ENCODE peak calls at places on chromosomes 2 and 18, in six cellular contexts. X is A673, I is endothelial cell of umbilical vein, Z is cardiac muscle cell, S is fibroblast of lung, Q is HCT116. D is an unnamed sample.

GRCh38 chr2:147164563-147164962 is 680.3 kb upstream of the ACVR2A start:
- DNase-seq in X (no peak), I (no peak), Z (no peak), S (no peak), Q (no peak), D (no peak)

GRCh38 chr2:46509804-46510203 is 30.4 kb downstream of the TMEM247 start:
- DNase-seq in X (no peak), I (no peak), Z (no peak), S (no peak), Q (no peak), D (no peak)

GRCh38 chr18:56672391-56672790 is 21.2 kb downstream of the WDR7 start:
- DNase-seq in X (no peak), I (peak; percentile 41), Z (no peak), S (no peak), Q (no peak), D (no peak)

GRCh38 chr18:10062941-10063300 is 149.1 kb downstream of the VAPA start:
- DNase-seq in X (no peak), I (no peak), Z (no peak), S (no peak), Q (no peak), D (no peak)

GRCh38 chr2:127386246-127386645 is 1.5 kb downstream of the MAP3K2 start:
- DNase-seq in X (no peak), I (no peak), Z (no peak), S (no peak), Q (no peak), D (no peak)

GRCh38 chr2:181943411-181944124 is 42.1 kb upstream of the PPP1R1C start:
- DNase-seq in X (no peak), I (no peak), Z (no peak), S (no peak), Q (no peak), D (no peak)

GRCh38 chr2:6072757-6073156 is 380.6 kb downstream of the SOX11 start:
- DNase-seq in X (no peak), I (no peak), Z (no peak), S (no peak), Q (no peak), D (no peak)

GRCh38 chr2:108587621-108588020 is 53.4 kb downstream of the LIMS1 start:
- DNase-seq in X (no peak), I (peak; percentile 90), Z (no peak), S (peak; percentile 95), Q (no peak), D (no peak)

GRCh38 chr2:149037851-149038250 is 648 bp upstream of the LYPD6B start:
- DNase-seq in X (no peak), I (no peak), Z (peak; percentile 44), S (no peak), Q (peak; percentile 27), D (no peak)

GRCh38 chr2:239926587-239927234 is 98.4 kb downstream of the NDUFA10 start:
- DNase-seq in X (peak; percentile 18), I (no peak), Z (no peak), S (peak; percentile 35), Q (no peak), D (no peak)

GRCh38 chr2:146123714-146124113 is 1603.8 kb upstream of the ZEB2 start:
- DNase-seq in X (no peak), I (no peak), Z (no peak), S (peak; percentile 65), Q (no peak), D (no peak)

GRCh38 chr2:216041438-216041837 is 28.1 kb upstream of the MREG start:
- DNase-seq in X (no peak), I (no peak), Z (no peak), S (no peak), Q (no peak), D (no peak)

GRCh38 chr2:197514754-197515153 is 1.1 kb upstream of the MOB4 start:
- DNase-seq in X (no peak), I (no peak), Z (peak; percentile 31), S (peak; percentile 13), Q (no peak), D (no peak)

GRCh38 chr2:156189143-156189542 is 143.4 kb downstream of the NR4A2 start:
- DNase-seq in X (no peak), I (no peak), Z (no peak), S (no peak), Q (no peak), D (no peak)

GRCh38 chr2:208224802-208225201 is 30.1 kb downstream of the IDH1 start:
- DNase-seq in X (no peak), I (no peak), Z (no peak), S (peak; percentile 32), Q (no peak), D (no peak)

GRCh38 chr2:96977631-96978195 is 8.7 kb downstream of the FAM178B start:
- DNase-seq in X (no peak), I (no peak), Z (no peak), S (peak; percentile 81), Q (peak; percentile 2), D (peak; percentile 33)

GRCh38 chr2:40244251-40245010 is 207.5 kb downstream of the SLC8A1 start:
- DNase-seq in X (peak; percentile 53), I (peak; percentile 71), Z (peak; percentile 71), S (peak; percentile 82), Q (peak; percentile 33), D (no peak)

GRCh38 chr2:238346539-238346938 is 26.2 kb downstream of the TRAF3IP1 start:
- DNase-seq in X (no peak), I (no peak), Z (no peak), S (no peak), Q (no peak), D (no peak)

GRCh38 chr2:10157293-10157692 is 34.8 kb downstream of the RRM2 start:
- DNase-seq in X (no peak), I (no peak), Z (no peak), S (no peak), Q (no peak), D (no peak)

GRCh38 chr2:68908392-68908970 is 37.3 kb upstream of the BMP10 start:
- DNase-seq in X (peak; percentile 93), I (peak; percentile 80), Z (no peak), S (peak; percentile 96), Q (peak; percentile 76), D (peak; percentile 78)

GRCh38 chr2:234677758-234678538 is 181.1 kb upstream of the ARL4C start:
- DNase-seq in X (peak; percentile 17), I (no peak), Z (no peak), S (peak; percentile 74), Q (no peak), D (no peak)

GRCh38 chr2:172995323-172996244 is 80.1 kb upstream of the MAP3K20 start:
- DNase-seq in X (no peak), I (peak; percentile 78), Z (peak; percentile 54), S (peak; percentile 93), Q (no peak), D (no peak)

GRCh38 chr2:201950606-201951005 is 83.0 kb upstream of the FZD7 start:
- DNase-seq in X (no peak), I (no peak), Z (no peak), S (no peak), Q (no peak), D (no peak)

GRCh38 chr2:143034292-143035074 is 94.7 kb upstream of the ARHGAP15 start:
- DNase-seq in X (peak; percentile 89), I (peak; percentile 80), Z (peak; percentile 81), S (peak; percentile 67), Q (peak; percentile 67), D (peak; percentile 9)

GRCh38 chr2:179332903-179333302 is 68.3 kb upstream of the SESTD1 start:
- DNase-seq in X (peak; percentile 23), I (peak; percentile 50), Z (no peak), S (peak; percentile 79), Q (no peak), D (no peak)

GRCh38 chr2:107402330-107402729 is 424.4 kb upstream of the RGPD4 start:
- DNase-seq in X (no peak), I (no peak), Z (no peak), S (no peak), Q (no peak), D (no peak)

GRCh38 chr2:221443631-221444030 is 128.5 kb downstream of the EPHA4 start:
- DNase-seq in X (no peak), I (no peak), Z (no peak), S (no peak), Q (no peak), D (no peak)

GRCh38 chr18:6546229-6546628 is 131.5 kb upstream of the L3MBTL4 start:
- DNase-seq in X (no peak), I (no peak), Z (no peak), S (peak; percentile 6), Q (no peak), D (peak; percentile 35)

GRCh38 chr2:119996148-119996547 is 16.7 kb upstream of the EPB41L5 start:
- DNase-seq in X (no peak), I (peak; percentile 24), Z (no peak), S (no peak), Q (no peak), D (no peak)

GRCh38 chr2:7452110-7452851 is 535.1 kb downstream of the RNF144A start:
- DNase-seq in X (no peak), I (no peak), Z (no peak), S (no peak), Q (no peak), D (no peak)

GRCh38 chr2:9203006-9203405 is 3.6 kb upstream of the ASAP2 start:
- DNase-seq in X (no peak), I (no peak), Z (no peak), S (no peak), Q (no peak), D (no peak)

GRCh38 chr2:169822036-169822435 is 2.7 kb downstream of the METTL5 start:
- DNase-seq in X (no peak), I (no peak), Z (no peak), S (peak; percentile 42), Q (no peak), D (no peak)
- H3K4me1 ChIP-seq in X (peaks cover 9% of the 10 kb centered on the region), I (peaks cover 23% of the 10 kb centered on the region), Z (peaks cover 25% of the 10 kb centered on the region), S (no peaks in the 10 kb centered on the region), Q (peaks cover 33% of the 10 kb centered on the region), D (peaks cover 32% of the 10 kb centered on the region)

GRCh38 chr2:48566582-48566981 is 36.6 kb downstream of the STON1 start:
- DNase-seq in X (peak; percentile 57), I (no peak), Z (no peak), S (peak; percentile 28), Q (no peak), D (no peak)
- H3K4me1 ChIP-seq in X (no peaks in the 10 kb centered on the region), I (no peaks in the 10 kb centered on the region), Z (peaks cover 1% of the 10 kb centered on the region), S (no peaks in the 10 kb centered on the region), Q (no peaks in the 10 kb centered on the region), D (no peaks in the 10 kb centered on the region)

GRCh38 chr2:16663121-16663905 is 2.3 kb downstream of the CYRIA start:
- DNase-seq in X (no peak), I (no peak), Z (peak; percentile 26), S (no peak), Q (no peak), D (no peak)
- H3K4me1 ChIP-seq in X (peaks cover 69% of the 10 kb centered on the region), I (peaks cover 36% of the 10 kb centered on the region), Z (peaks cover 7% of the 10 kb centered on the region), S (peaks cover 17% of the 10 kb centered on the region), Q (peaks cover 3% of the 10 kb centered on the region), D (peaks cover 8% of the 10 kb centered on the region)

DNA sequence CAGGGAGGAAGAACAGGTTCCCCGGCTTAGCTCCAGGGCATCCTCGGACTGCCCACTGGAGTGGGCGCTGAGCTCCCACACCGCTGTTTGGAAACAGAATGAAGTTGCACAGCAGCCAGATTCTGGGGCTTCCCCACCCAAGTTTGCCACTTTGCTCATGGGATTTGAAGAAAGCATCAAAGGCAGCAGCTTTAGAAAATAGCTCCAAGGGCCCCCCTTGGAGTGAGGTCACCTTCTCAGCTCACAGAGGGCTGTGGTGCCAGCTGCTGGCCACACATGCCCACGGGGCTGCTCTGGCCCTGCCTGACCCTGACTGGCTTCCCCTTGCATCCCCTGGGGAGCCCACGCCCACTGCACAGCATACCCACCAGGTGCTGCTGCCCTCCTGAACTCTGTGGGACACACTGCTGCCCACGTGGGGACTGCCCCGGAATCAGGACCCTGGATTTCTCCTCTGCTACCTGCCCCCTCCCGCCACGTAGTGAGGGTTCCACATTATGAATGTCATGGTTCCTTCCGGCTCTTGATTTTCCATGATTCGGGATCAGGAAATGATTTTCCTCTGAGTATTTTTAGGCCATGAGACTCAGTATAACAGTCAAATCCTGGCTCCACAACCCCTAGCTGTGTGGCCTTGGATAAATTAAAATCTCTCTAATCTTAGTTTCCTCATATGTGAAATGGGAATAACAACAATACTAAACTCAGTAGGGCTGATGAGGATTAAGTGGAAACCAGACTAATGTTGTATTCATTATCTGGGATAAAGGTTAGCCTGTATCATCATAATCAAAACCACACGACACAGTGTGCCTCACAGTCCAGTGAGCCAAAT is 70.2 kb downstream of the TGOLN2 start:
- DNase-seq in X (no peak), I (peak; percentile 67), Z (no peak), S (no peak), Q (no peak), D (no peak)
- H3K4me1 ChIP-seq in X (peaks cover 65% of the 10 kb centered on the region), I (peaks cover 27% of the 10 kb centered on the region), Z (peaks cover 37% of the 10 kb centered on the region), S (peaks cover 20% of the 10 kb centered on the region), Q (peaks cover 16% of the 10 kb centered on the region), D (peaks cover 19% of the 10 kb centered on the region)

D was measured in keratinocyte.